ENCODE peak calls at places on chromosomes 4 and X, in seven cellular contexts. H, I, D, F, U, X and W are unnamed samples.

GRCh38 chr4:84224522-84224921 is 274.6 kb downstream of the NKX6-1 start:
- DNase-seq in H (no peak), I (no peak), D (no peak), F (no peak), U (no peak), X (no peak), W (no peak)

GRCh38 chrX:39779952-39780783 is 317.6 kb downstream of the BCOR start:
- DNase-seq in H (no peak), I (no peak), D (no peak), F (no peak), U (no peak), X (no peak), W (no peak)

GRCh38 chr4:23654791-23655190 is 235.1 kb downstream of the PPARGC1A start:
- DNase-seq in H (no peak), I (no peak), D (peak; percentile 48), F (no peak), U (no peak), X (peak; percentile 83), W (no peak)

GRCh38 chr4:10179957-10180602 is 63.5 kb upstream of the WDR1 start:
- DNase-seq in H (no peak), I (no peak), D (no peak), F (no peak), U (no peak), X (no peak), W (peak; percentile 45)

GRCh38 chrX:17595456-17596035 is 141.7 kb upstream of the SCML1 start:
- DNase-seq in H (no peak), I (no peak), D (peak; percentile 85), F (no peak), U (no peak), X (peak; percentile 25), W (peak; percentile 89)

GRCh38 chrX:21905209-21905735 is 35.2 kb upstream of the SMS start:
- DNase-seq in H (no peak), I (no peak), D (no peak), F (no peak), U (no peak), X (no peak), W (no peak)

GRCh38 chr4:108168213-108168671 is 490 bp downstream of the LEF1 start:
- DNase-seq in H (no peak), I (no peak), D (no peak), F (no peak), U (no peak), X (no peak), W (no peak)

GRCh38 chr4:159145318-159146006 is 42.6 kb downstream of the RAPGEF2 start:
- DNase-seq in H (no peak), I (no peak), D (no peak), F (no peak), U (no peak), X (no peak), W (no peak)

GRCh38 chr4:41174444-41174843 is 39.9 kb downstream of the APBB2 start:
- DNase-seq in H (no peak), I (no peak), D (no peak), F (no peak), U (no peak), X (no peak), W (peak; percentile 50)

GRCh38 chrX:139725720-139726119 is 17.8 kb upstream of the MCF2 start:
- DNase-seq in H (no peak), I (no peak), D (no peak), F (no peak), U (no peak), X (no peak), W (no peak)

GRCh38 chr4:80183196-80184052 is 13.9 kb upstream of the PRDM8 start:
- DNase-seq in H (peak; percentile 26), I (peak; percentile 14), D (peak; percentile 35), F (no peak), U (no peak), X (no peak), W (no peak)

GRCh38 chr4:60384475-60384874 is 815.7 kb upstream of the ADGRL3 start:
- DNase-seq in H (no peak), I (no peak), D (no peak), F (no peak), U (no peak), X (no peak), W (no peak)

GRCh38 chr4:129526812-129527211 is 430.9 kb downstream of the C4orf33 start:
- DNase-seq in H (no peak), I (no peak), D (peak; percentile 16), F (no peak), U (no peak), X (no peak), W (no peak)

GRCh38 chr4:176920694-176921093 is 128.0 kb upstream of the VEGFC start:
- DNase-seq in H (no peak), I (no peak), D (peak; percentile 77), F (no peak), U (no peak), X (no peak), W (peak; percentile 23)

GRCh38 chr4:139528377-139529005 is 27.5 kb downstream of the SETD7 start:
- DNase-seq in H (no peak), I (no peak), D (peak; percentile 47), F (no peak), U (no peak), X (no peak), W (no peak)

GRCh38 chrX:77635372-77635771 is 150.6 kb downstream of the ATRX start:
- DNase-seq in H (no peak), I (no peak), D (no peak), F (no peak), U (no peak), X (no peak), W (no peak)

GRCh38 chr4:109303141-109303499 is 662 bp upstream of the COL25A1 start:
- DNase-seq in H (no peak), I (no peak), D (no peak), F (no peak), U (no peak), X (peak; percentile 34), W (no peak)

GRCh38 chrX:29872831-29873230 is 342.5 kb upstream of the MAGEB2 start:
- DNase-seq in H (no peak), I (no peak), D (no peak), F (no peak), U (no peak), X (no peak), W (no peak)

GRCh38 chr4:40661803-40662202 is 32.1 kb upstream of the RBM47 start:
- DNase-seq in H (no peak), I (no peak), D (no peak), F (no peak), U (no peak), X (no peak), W (no peak)